ENCODE peak calls at places on chromosomes 4 and X, in ten cellular contexts. One of them, this sample, is unnamed.

GRCh38 chr4:118417325-118417724 is 64.5 kb upstream of the PRSS12 start:
- DNase-seq in cardiac muscle cell: no peak
- DNase-seq in suprapubic skin: no peak
- DNase-seq in spleen: no peak
- DNase-seq in AG10803: peak; percentile 86
- DNase-seq in fibroblast of lung: peak; percentile 75
- DNase-seq in prostate gland: no peak
- DNase-seq in astrocyte of the cerebellum: no peak
- DNase-seq in sigmoid colon: no peak
- DNase-seq in A673: peak; percentile 28
- DNase-seq in this sample: no peak

GRCh38 chr4:142021761-142022160 is 385.4 kb downstream of the IL15 start:
- DNase-seq in cardiac muscle cell: no peak
- DNase-seq in fibroblast of lung: no peak
- DNase-seq in AG10803: no peak
- DNase-seq in sigmoid colon: no peak
- DNase-seq in prostate gland: no peak
- DNase-seq in A673: no peak
- DNase-seq in astrocyte of the cerebellum: no peak
- DNase-seq in suprapubic skin: no peak
- DNase-seq in spleen: no peak
- DNase-seq in this sample: no peak

GRCh38 chr4:7286170-7286569 is 93.8 kb downstream of the SORCS2 start:
- DNase-seq in AG10803: no peak
- DNase-seq in A673: no peak
- DNase-seq in spleen: no peak
- DNase-seq in suprapubic skin: no peak
- DNase-seq in cardiac muscle cell: no peak
- DNase-seq in sigmoid colon: no peak
- DNase-seq in astrocyte of the cerebellum: no peak
- DNase-seq in prostate gland: no peak
- DNase-seq in fibroblast of lung: no peak
- DNase-seq in this sample: no peak

GRCh38 chrX:51440365-51440764 is 56.0 kb downstream of the NUDT11 start:
- DNase-seq in prostate gland: no peak
- DNase-seq in fibroblast of lung: no peak
- DNase-seq in A673: no peak
- DNase-seq in AG10803: no peak
- DNase-seq in spleen: no peak
- DNase-seq in suprapubic skin: no peak
- DNase-seq in cardiac muscle cell: no peak
- DNase-seq in sigmoid colon: no peak
- DNase-seq in astrocyte of the cerebellum: no peak
- DNase-seq in this sample: no peak

GRCh38 chrX:15319075-15319474 is 3.6 kb upstream of the ASB11 start:
- DNase-seq in prostate gland: no peak
- DNase-seq in suprapubic skin: no peak
- DNase-seq in cardiac muscle cell: no peak
- DNase-seq in astrocyte of the cerebellum: no peak
- DNase-seq in A673: no peak
- DNase-seq in sigmoid colon: no peak
- DNase-seq in spleen: no peak
- DNase-seq in AG10803: no peak
- DNase-seq in fibroblast of lung: no peak
- DNase-seq in this sample: no peak

GRCh38 chr4:56995525-56995924 is 16.8 kb downstream of the POLR2B start:
- DNase-seq in spleen: no peak
- DNase-seq in fibroblast of lung: peak; percentile 97
- DNase-seq in AG10803: peak; percentile 94
- DNase-seq in cardiac muscle cell: no peak
- DNase-seq in A673: peak; percentile 22
- DNase-seq in astrocyte of the cerebellum: peak; percentile 93
- DNase-seq in sigmoid colon: peak; percentile 89
- DNase-seq in suprapubic skin: no peak
- DNase-seq in prostate gland: peak; percentile 63
- DNase-seq in this sample: peak; percentile 49

GRCh38 chr4:23023121-23023520 is 330.4 kb downstream of the GBA3 start:
- DNase-seq in spleen: no peak
- DNase-seq in astrocyte of the cerebellum: no peak
- DNase-seq in suprapubic skin: no peak
- DNase-seq in sigmoid colon: no peak
- DNase-seq in fibroblast of lung: peak; percentile 27
- DNase-seq in prostate gland: no peak
- DNase-seq in A673: no peak
- DNase-seq in cardiac muscle cell: no peak
- DNase-seq in AG10803: peak; percentile 58
- DNase-seq in this sample: no peak

GRCh38 chrX:41066391-41066790 is 18.9 kb upstream of the USP9X start:
- DNase-seq in spleen: no peak
- DNase-seq in A673: no peak
- DNase-seq in AG10803: no peak
- DNase-seq in fibroblast of lung: no peak
- DNase-seq in suprapubic skin: no peak
- DNase-seq in sigmoid colon: no peak
- DNase-seq in astrocyte of the cerebellum: no peak
- DNase-seq in cardiac muscle cell: no peak
- DNase-seq in prostate gland: no peak
- DNase-seq in this sample: no peak

GRCh38 chrX:71871367-71871766 is 39.3 kb upstream of the NHSL2 start:
- DNase-seq in sigmoid colon: no peak
- DNase-seq in A673: no peak
- DNase-seq in AG10803: no peak
- DNase-seq in cardiac muscle cell: no peak
- DNase-seq in spleen: no peak
- DNase-seq in prostate gland: no peak
- DNase-seq in astrocyte of the cerebellum: peak; percentile 49
- DNase-seq in suprapubic skin: no peak
- DNase-seq in fibroblast of lung: peak; percentile 89
- DNase-seq in this sample: no peak

GRCh38 chrX:78105944-78106650 is 2.0 kb downstream of the PGK1 start:
- DNase-seq in suprapubic skin: no peak
- DNase-seq in astrocyte of the cerebellum: no peak
- DNase-seq in spleen: no peak
- DNase-seq in A673: no peak
- DNase-seq in sigmoid colon: no peak
- DNase-seq in cardiac muscle cell: no peak
- DNase-seq in fibroblast of lung: peak; percentile 5
- DNase-seq in prostate gland: no peak
- DNase-seq in AG10803: no peak
- DNase-seq in this sample: no peak

DNA sequence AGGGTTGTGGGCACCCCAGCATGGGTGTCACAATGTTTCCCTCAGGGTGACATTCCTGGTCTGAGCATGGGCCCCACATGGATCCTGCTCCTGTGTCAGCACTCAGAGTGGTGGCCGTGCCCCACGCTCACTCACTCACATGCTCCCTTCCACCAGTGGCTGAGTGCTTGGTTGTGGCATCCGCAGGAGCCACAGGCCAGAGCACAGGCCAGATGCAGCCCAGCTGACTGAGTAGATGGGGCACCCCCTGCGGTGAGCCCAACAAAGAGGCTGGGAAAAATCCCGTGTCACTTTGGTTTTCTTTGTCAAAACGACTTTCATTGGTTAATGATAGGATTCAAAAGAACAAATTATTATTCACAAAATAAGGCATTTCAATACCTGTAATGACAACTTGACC is 204.6 kb upstream of the ANXA10 start:
- DNase-seq in AG10803: no peak
- DNase-seq in cardiac muscle cell: no peak
- DNase-seq in astrocyte of the cerebellum: no peak
- DNase-seq in sigmoid colon: no peak
- DNase-seq in fibroblast of lung: no peak
- DNase-seq in prostate gland: no peak
- DNase-seq in suprapubic skin: no peak
- DNase-seq in spleen: no peak
- DNase-seq in A673: no peak
- DNase-seq in this sample: no peak
- H3K4me3 ChIP-seq in AG10803: no peak overlapping the region
- H3K4me3 ChIP-seq in cardiac muscle cell: no peak overlapping the region
- H3K4me3 ChIP-seq in astrocyte of the cerebellum: no peak overlapping the region
- H3K4me3 ChIP-seq in sigmoid colon: no peak overlapping the region
- H3K4me3 ChIP-seq in fibroblast of lung: no peak overlapping the region
- H3K4me3 ChIP-seq in prostate gland: no peak overlapping the region
- H3K4me3 ChIP-seq in suprapubic skin: no peak overlapping the region
- H3K4me3 ChIP-seq in spleen: no peak overlapping the region
- H3K4me3 ChIP-seq in A673: no peak overlapping the region
- H3K4me3 ChIP-seq in this sample: no peak overlapping the region

DNA sequence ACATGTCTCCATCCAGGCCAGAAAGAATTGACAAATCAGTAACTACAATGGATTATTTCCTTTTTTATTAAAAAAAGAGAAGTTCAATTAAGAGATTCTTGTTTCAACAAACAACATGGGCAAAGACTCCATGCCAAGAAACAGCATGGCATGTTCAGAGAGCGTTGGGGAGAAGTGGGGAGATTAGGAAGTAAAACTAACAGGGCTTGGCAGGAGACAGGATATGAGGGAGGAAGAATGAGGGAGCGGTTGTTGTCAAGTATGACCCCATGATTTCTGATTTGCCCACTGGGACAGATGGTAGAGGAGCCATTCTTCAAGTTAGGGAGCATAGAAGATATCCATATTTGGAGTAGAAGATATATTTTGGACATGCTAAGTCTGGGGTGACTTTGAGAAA is 128.4 kb downstream of the RNF150 start:
- DNase-seq in fibroblast of lung: no peak
- DNase-seq in AG10803: no peak
- DNase-seq in astrocyte of the cerebellum: no peak
- DNase-seq in suprapubic skin: no peak
- DNase-seq in spleen: no peak
- DNase-seq in prostate gland: no peak
- DNase-seq in cardiac muscle cell: no peak
- DNase-seq in A673: no peak
- DNase-seq in sigmoid colon: no peak
- DNase-seq in this sample: no peak
- TF ChIP-seq CTCF in fibroblast of lung: no peak
- TF ChIP-seq CTCF in AG10803: no peak
- TF ChIP-seq CTCF in astrocyte of the cerebellum: no peak
- TF ChIP-seq CTCF in suprapubic skin: no peak
- TF ChIP-seq CTCF in spleen: no peak
- TF ChIP-seq CTCF in prostate gland: no peak
- TF ChIP-seq CTCF in cardiac muscle cell: no peak
- TF ChIP-seq CTCF in A673: no peak
- TF ChIP-seq CTCF in sigmoid colon: no peak
- TF ChIP-seq CTCF in this sample: no peak

DNA sequence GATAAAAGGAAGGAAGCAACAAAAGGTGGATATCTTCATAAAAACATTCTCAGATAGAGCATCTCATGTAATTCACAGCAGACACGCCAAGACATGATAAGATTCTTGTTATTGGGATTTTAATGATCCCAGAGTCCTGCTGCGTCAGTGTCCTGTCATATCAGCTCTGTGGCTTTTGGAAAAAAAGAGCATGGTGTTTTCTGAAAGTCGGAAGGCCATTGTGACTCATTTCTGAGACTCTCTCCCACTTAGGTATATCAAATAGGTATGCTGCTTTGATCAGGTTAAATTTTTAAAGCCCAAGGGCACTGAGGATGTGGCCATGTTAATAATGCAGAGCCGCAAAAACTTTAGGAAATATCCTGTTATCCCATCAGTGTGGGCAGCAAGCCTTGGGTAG is 481.0 kb downstream of the KCNIP4 start:
- DNase-seq in A673: no peak
- DNase-seq in sigmoid colon: no peak
- DNase-seq in prostate gland: no peak
- DNase-seq in suprapubic skin: no peak
- DNase-seq in fibroblast of lung: no peak
- DNase-seq in astrocyte of the cerebellum: no peak
- DNase-seq in AG10803: no peak
- DNase-seq in spleen: no peak
- DNase-seq in cardiac muscle cell: no peak
- DNase-seq in this sample: no peak
- H3K4me3 ChIP-seq in A673: no peak overlapping the region
- H3K4me3 ChIP-seq in sigmoid colon: no peak overlapping the region
- H3K4me3 ChIP-seq in prostate gland: no peak overlapping the region
- H3K4me3 ChIP-seq in suprapubic skin: no peak overlapping the region
- H3K4me3 ChIP-seq in fibroblast of lung: no peak overlapping the region
- H3K4me3 ChIP-seq in astrocyte of the cerebellum: no peak overlapping the region
- H3K4me3 ChIP-seq in AG10803: no peak overlapping the region
- H3K4me3 ChIP-seq in spleen: no peak overlapping the region
- H3K4me3 ChIP-seq in cardiac muscle cell: no peak overlapping the region
- H3K4me3 ChIP-seq in this sample: no peak overlapping the region

GRCh38 chr4:95638920-95639501 is 90.2 kb upstream of the UNC5C start:
- DNase-seq in suprapubic skin: no peak
- DNase-seq in fibroblast of lung: peak; percentile 3
- DNase-seq in AG10803: no peak
- DNase-seq in prostate gland: no peak
- DNase-seq in cardiac muscle cell: no peak
- DNase-seq in A673: no peak
- DNase-seq in spleen: no peak
- DNase-seq in astrocyte of the cerebellum: no peak
- DNase-seq in sigmoid colon: no peak
- DNase-seq in this sample: no peak

GRCh38 chr4:95641571-95641970 is 92.8 kb upstream of the UNC5C start:
- DNase-seq in spleen: no peak
- DNase-seq in A673: no peak
- DNase-seq in sigmoid colon: no peak
- DNase-seq in cardiac muscle cell: peak; percentile 82
- DNase-seq in fibroblast of lung: peak; percentile 17
- DNase-seq in prostate gland: no peak
- DNase-seq in AG10803: no peak
- DNase-seq in suprapubic skin: no peak
- DNase-seq in astrocyte of the cerebellum: no peak
- DNase-seq in this sample: no peak

GRCh38 chr4:95640337-95640736 is 91.6 kb upstream of the UNC5C start:
- DNase-seq in sigmoid colon: no peak
- DNase-seq in AG10803: no peak
- DNase-seq in astrocyte of the cerebellum: no peak
- DNase-seq in suprapubic skin: no peak
- DNase-seq in prostate gland: no peak
- DNase-seq in cardiac muscle cell: peak; percentile 6
- DNase-seq in A673: peak; percentile 30
- DNase-seq in spleen: no peak
- DNase-seq in fibroblast of lung: no peak
- DNase-seq in this sample: no peak

GRCh38 chr4:95636061-95636460 is 87.3 kb upstream of the UNC5C start:
- DNase-seq in astrocyte of the cerebellum: no peak
- DNase-seq in AG10803: no peak
- DNase-seq in A673: no peak
- DNase-seq in suprapubic skin: no peak
- DNase-seq in fibroblast of lung: no peak
- DNase-seq in cardiac muscle cell: no peak
- DNase-seq in spleen: no peak
- DNase-seq in prostate gland: no peak
- DNase-seq in sigmoid colon: no peak
- DNase-seq in this sample: no peak

DNA sequence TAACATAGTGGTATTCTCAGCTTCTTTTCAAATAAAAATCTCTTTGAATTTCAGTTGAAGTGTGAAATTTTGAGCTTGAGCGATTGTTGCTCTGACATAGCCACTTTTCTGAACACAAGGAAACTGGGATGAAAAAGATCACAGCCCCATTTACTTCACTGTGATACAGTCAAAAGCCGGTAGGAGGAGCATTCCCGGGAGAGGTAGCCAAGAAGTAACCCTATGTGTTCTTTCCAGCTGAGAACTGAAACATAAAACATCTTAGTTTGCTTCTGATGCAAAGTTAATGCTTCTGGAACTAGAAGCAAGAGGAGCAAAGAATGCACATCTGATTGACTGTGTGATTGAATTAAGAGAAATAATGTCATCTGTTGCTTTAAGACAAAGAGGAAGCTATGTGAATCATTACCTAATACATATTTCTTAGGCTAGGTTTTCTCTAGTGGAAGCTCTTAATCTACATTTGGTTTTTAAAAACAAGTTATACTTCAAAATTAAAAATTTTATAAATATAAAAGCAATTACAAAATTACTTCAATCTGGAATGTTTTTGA is 88.4 kb upstream of the UNC5C start:
- DNase-seq in sigmoid colon: no peak
- DNase-seq in suprapubic skin: no peak
- DNase-seq in cardiac muscle cell: peak; percentile 50
- DNase-seq in A673: peak; percentile 30
- DNase-seq in AG10803: no peak
- DNase-seq in astrocyte of the cerebellum: peak; percentile 1
- DNase-seq in fibroblast of lung: peak; percentile 15
- DNase-seq in prostate gland: no peak
- DNase-seq in spleen: no peak
- DNase-seq in this sample: peak; percentile 2
- TF ChIP-seq CTCF in sigmoid colon: no peak
- TF ChIP-seq CTCF in suprapubic skin: no peak
- TF ChIP-seq CTCF in cardiac muscle cell: peak; percentile 75
- TF ChIP-seq CTCF in A673: peak; percentile 51
- TF ChIP-seq CTCF in AG10803: no peak
- TF ChIP-seq CTCF in astrocyte of the cerebellum: peak; percentile 67
- TF ChIP-seq CTCF in fibroblast of lung: peak; percentile 43
- TF ChIP-seq CTCF in prostate gland: no peak
- TF ChIP-seq CTCF in spleen: peak; percentile 12
- TF ChIP-seq CTCF in this sample: peak; percentile 42